ENCODE peak calls at places on chromosomes 12 and 14, in five cellular contexts. P, S, I, W and O are unnamed samples.
A peak's percentile ranks its signal among the peaks of the same experiment; 100 is the strongest.

GRCh38 chr12:63151898-63152700 is 1.1 kb upstream of the AVPR1A start:
- DNase-seq in P (no peak), S (no peak), I (no peak), W (peak; percentile 23), O (peak; percentile 14)

GRCh38 chr12:124513297-124513867 is 54.0 kb downstream of the NCOR2 start:
- DNase-seq in P (no peak), S (no peak), I (no peak), W (no peak), O (no peak)

GRCh38 chr12:110317921-110318320 is 36.9 kb downstream of the ATP2A2 start:
- DNase-seq in P (no peak), S (no peak), I (no peak), W (no peak), O (no peak)

GRCh38 chr14:53955671-53956426 is 776 bp downstream of the BMP4 start:
- DNase-seq in P (no peak), S (no peak), I (no peak), W (no peak), O (no peak)

GRCh38 chr12:66964629-66965028 is 285.8 kb upstream of the GRIP1 start:
- DNase-seq in P (no peak), S (no peak), I (no peak), W (peak; percentile 61), O (no peak)

GRCh38 chr14:75259510-75259855 is 19.1 kb upstream of the FOS start:
- DNase-seq in P (no peak), S (no peak), I (no peak), W (no peak), O (no peak)

GRCh38 chr12:65822732-65823480 is 1.4 kb upstream of the HMGA2 start:
- DNase-seq in P (no peak), S (no peak), I (no peak), W (no peak), O (no peak)

GRCh38 chr12:65886996-65887395 is 62.7 kb downstream of the HMGA2 start:
- DNase-seq in P (no peak), S (no peak), I (no peak), W (no peak), O (no peak)

GRCh38 chr14:103204852-103205540 is 81.7 kb downstream of the TNFAIP2 start:
- DNase-seq in P (no peak), S (no peak), I (no peak), W (no peak), O (no peak)

GRCh38 chr12:88638956-88639355 is 58.7 kb upstream of the KITLG start:
- DNase-seq in P (no peak), S (no peak), I (no peak), W (no peak), O (no peak)

GRCh38 chr12:107622005-107622404 is 63.6 kb upstream of the PWP1 start:
- DNase-seq in P (no peak), S (no peak), I (no peak), W (no peak), O (no peak)

GRCh38 chr12:85626031-85626781 is 210.0 kb downstream of the RASSF9 start:
- DNase-seq in P (no peak), S (no peak), I (no peak), W (no peak), O (no peak)